ENCODE peak calls at places on chromosomes 2 and 18, in four cellular contexts. F is HCT116, J is K562, I is Panc1. B is an unnamed sample.

GRCh38 chr2:27703638-27704341 is 40.1 kb downstream of the SLC4A1AP start:
- DNase-seq in F (peak), J (peak), I (no peak), B (peak)

GRCh38 chr2:174634130-174635014 is 36.8 kb upstream of the WIPF1 start:
- DNase-seq in F (no peak), J (peak), I (no peak), B (no peak)

GRCh38 chr2:128301501-128301966 is 17.1 kb downstream of the HS6ST1 start:
- DNase-seq in F (no peak), J (no peak), I (no peak), B (no peak)

GRCh38 chr2:220736778-220737177 is 835.3 kb downstream of the EPHA4 start:
- DNase-seq in F (peak), J (no peak), I (no peak), B (no peak)

GRCh38 chr2:16120591-16120990 is 180.2 kb downstream of the MYCN start:
- DNase-seq in F (no peak), J (no peak), I (no peak), B (no peak)

GRCh38 chr18:24180048-24180447 is 41.2 kb downstream of the CABYR start:
- DNase-seq in F (no peak), J (no peak), I (no peak), B (no peak)

GRCh38 chr2:38619458-38620164 is 16.9 kb upstream of the HNRNPLL start:
- DNase-seq in F (no peak), J (no peak), I (no peak), B (no peak)

GRCh38 chr2:39033980-39034379 is 86.9 kb downstream of the SOS1 start:
- DNase-seq in F (no peak), J (no peak), I (no peak), B (no peak)

GRCh38 chr2:235847576-235847975 is 320.6 kb downstream of the GBX2 start:
- DNase-seq in F (no peak), J (no peak), I (no peak), B (no peak)

GRCh38 chr2:27024812-27025211 is 8.0 kb upstream of the TMEM214 start:
- DNase-seq in F (no peak), J (no peak), I (no peak), B (no peak)

GRCh38 chr2:190205643-190206042 is 114.0 kb downstream of the HIBCH start:
- DNase-seq in F (no peak), J (no peak), I (no peak), B (no peak)

GRCh38 chr2:102841107-102841840 is 79.4 kb downstream of the TMEM182 start:
- DNase-seq in F (peak), J (peak), I (peak), B (peak)

GRCh38 chr2:120741514-120742448 is 6.1 kb downstream of the GLI2 start:
- DNase-seq in F (no peak), J (no peak), I (no peak), B (no peak)

GRCh38 chr2:46798041-46798440 is 117.6 kb downstream of the MCFD2 start:
- DNase-seq in F (no peak), J (peak), I (no peak), B (no peak)

GRCh38 chr18:78213365-78213994 is 766.1 kb upstream of the SALL3 start:
- DNase-seq in F (no peak), J (no peak), I (no peak), B (no peak)

GRCh38 chr2:64787698-64788097 is 134.0 kb upstream of the SERTAD2 start:
- DNase-seq in F (no peak), J (no peak), I (no peak), B (no peak)

DNA sequence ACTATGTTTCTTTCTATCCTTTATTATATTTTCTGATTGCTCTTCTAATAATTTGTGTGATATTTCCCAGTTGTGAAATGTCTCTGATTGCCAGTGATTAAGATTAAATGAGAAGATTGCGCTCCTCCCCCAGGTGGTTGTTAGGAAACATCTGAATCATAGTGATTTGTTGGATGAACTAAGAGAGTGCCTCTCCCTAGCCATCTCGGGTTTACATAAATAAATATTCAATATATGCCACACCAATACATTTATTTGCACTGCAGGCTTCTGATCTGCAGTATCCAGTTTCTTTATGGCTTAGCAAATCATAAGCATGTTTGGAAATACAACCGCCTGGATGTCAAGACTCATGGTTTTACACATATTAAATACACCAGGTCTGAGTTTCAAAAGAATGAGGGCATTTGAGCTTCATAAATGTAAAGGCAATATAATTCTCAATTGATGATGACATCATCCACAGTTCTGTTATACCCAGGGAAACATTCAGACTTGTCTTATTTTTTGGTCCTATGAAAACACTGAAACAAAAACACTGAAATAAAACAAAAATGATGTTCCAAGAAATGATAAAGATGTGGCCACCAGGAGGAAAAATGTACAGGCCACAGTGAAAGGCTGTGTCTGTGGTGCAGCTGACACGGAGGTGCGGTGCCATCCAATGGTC is 826.7 kb upstream of the ACVR2A start:
- DNase-seq in F (no peak), J (no peak), I (no peak), B (no peak)
- TF ChIP-seq TCF7L2 in F (no peak), J (no peak), I (no peak), B (no peak)

DNA sequence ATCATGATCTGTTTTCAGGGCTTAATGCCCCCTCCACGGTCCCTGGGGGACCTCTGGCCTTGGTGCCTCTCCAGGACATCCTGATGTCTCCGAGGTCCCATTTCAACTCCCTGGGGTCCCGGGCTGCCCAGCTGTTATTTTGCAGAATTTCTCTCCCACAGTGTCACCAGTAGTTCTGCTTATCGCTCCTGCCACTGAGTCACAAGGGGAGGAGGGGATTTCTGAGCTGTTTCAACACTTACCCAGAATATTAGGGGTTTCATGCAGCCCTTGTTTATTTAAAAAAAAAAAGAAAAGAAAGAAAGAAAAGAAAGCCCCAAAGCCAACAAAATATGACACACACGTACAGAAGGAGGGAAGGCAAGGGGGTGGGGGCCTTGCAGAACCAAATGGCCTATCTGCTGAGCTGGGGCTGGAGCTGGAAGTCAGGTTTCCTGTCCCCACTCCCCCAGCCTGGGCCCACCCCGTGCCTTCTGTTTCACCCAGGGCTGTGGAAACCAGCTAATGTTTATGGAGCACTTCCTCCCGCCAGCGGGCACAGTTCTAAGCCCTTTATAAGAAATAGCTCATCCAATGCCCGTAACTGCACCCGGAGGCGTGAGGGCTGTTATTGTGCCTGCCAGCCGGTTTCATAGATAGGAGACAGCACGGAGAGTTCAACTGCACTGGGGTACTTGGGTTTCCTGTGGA is 8.4 kb upstream of the ARID5A start:
- DNase-seq in F (no peak), J (no peak), I (no peak), B (no peak)
- TF ChIP-seq TCF7L2 in F (no peak), J (no peak), I (no peak), B (no peak)

GRCh38 chr2:241373449-241373848 is 17.4 kb downstream of the FARP2 start:
- DNase-seq in F (no peak), J (no peak), I (no peak), B (no peak)
- TF ChIP-seq TCF7L2 in F (no peak), J (no peak), I (no peak), B (no peak)

GRCh38 chr2:11617984-11618707 is 51.8 kb downstream of the NTSR2 start:
- DNase-seq in F (no peak), J (no peak), I (no peak), B (no peak)

GRCh38 chr2:11618708-11619062 is 51.3 kb downstream of the NTSR2 start:
- DNase-seq in F (no peak), J (no peak), I (no peak), B (no peak)

GRCh38 chr2:11624893-11625292 is 45.1 kb downstream of the NTSR2 start:
- DNase-seq in F (no peak), J (no peak), I (no peak), B (no peak)

GRCh38 chr2:11622611-11623010 is 47.4 kb downstream of the NTSR2 start:
- DNase-seq in F (no peak), J (no peak), I (no peak), B (no peak)

DNA sequence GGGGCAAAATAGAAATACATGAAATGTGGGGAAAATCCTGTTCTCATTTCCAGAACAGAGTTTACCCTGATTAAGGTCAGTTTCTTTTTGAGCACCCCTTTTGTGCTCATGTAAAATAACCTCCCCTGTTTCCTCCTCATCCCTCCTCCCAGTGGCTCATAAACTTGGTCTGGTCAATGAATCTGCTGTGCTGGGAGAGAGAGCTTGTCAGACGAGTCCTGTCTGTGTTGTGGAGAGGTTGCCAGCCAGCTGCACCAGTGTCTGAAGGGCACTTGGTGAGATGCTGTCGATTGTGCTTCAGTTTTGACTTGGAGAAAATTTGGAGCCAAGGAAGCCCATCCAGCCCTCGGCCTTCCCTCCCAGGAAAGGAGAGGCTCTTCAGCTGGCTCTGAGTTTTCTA is 48.5 kb downstream of the NTSR2 start:
- DNase-seq in F (no peak), J (no peak), I (no peak), B (no peak)
- TF ChIP-seq TCF7L2 in F (no peak), J (no peak), I (no peak), B (no peak)

DNA sequence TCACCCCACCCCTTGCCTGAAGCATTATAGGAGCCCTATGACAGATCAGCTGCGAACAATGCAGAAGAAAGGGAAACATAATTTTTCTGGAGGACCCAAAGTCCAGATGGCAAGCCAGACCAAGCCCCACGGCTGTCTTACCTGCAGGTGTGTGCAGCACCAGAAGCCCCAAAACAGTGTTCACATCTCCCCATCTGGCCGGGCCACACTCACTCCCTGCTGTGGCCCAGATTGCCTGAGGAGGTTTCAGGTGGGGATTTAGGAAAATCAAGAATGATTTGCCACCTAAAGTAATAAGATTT is 11.7 kb upstream of the STK17B start:
- DNase-seq in F (no peak), J (no peak), I (no peak), B (no peak)
- TF ChIP-seq TCF7L2 in F (no peak), J (no peak), I (no peak), B (no peak)

DNA sequence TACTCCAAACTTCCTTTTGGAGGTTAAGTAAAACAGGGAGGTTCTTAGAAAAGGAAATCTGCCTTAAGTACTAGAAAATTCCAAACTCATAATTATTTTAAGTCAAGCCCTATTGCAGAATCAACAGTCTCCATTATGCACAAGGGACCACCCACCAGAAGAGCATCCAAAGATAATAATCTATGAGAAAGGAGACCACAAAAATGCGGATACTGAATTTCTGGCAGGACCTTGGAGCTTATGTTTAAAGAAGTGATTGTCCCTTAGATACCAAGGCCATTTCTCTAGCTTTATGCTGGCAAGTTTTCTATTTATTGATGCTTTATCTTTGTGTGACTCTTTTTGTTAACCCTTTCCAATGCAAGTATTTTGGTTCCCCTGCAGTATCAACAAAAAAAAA is 404.0 kb upstream of the MMADHC start:
- DNase-seq in F (no peak), J (no peak), I (no peak), B (peak)
- TF ChIP-seq TCF7L2 in F (no peak), J (no peak), I (no peak), B (no peak)

DNA sequence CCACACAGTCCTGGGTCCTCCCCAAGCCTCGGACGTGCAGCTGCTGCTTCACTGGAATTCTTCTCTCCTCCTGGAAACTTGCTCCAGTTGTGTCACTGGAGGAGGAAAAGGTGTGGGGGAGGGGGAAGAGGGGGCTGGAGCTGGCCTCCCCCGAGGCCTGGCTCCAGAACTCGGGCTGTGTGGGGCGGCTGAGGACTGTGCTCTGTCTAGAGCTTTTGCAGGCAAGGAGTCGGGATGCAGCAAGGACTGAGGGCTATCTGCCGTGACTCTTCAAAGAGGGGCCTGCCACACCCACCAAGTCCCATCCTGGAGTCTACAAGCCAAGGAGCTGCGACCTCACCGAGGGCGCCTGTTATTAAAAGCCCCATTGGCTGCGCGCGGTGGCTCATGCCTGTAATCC is 44.1 kb downstream of the GPC1 start:
- DNase-seq in F (no peak), J (no peak), I (no peak), B (no peak)
- TF ChIP-seq TCF7L2 in F (no peak), J (no peak), I (no peak), B (no peak)

GRCh38 chr2:97708608-97709007 is 4.8 kb upstream of the ZAP70 start:
- DNase-seq in F (no peak), J (peak), I (no peak), B (no peak)
- TF ChIP-seq TCF7L2 in F (no peak), J (no peak), I (no peak), B (no peak)

GRCh38 chr2:234633581-234634230 is 136.8 kb upstream of the ARL4C start:
- DNase-seq in F (no peak), J (no peak), I (no peak), B (no peak)

GRCh38 chr2:234631896-234632514 is 135.1 kb upstream of the ARL4C start:
- DNase-seq in F (no peak), J (no peak), I (no peak), B (no peak)

GRCh38 chr2:234630676-234631350 is 133.9 kb upstream of the ARL4C start:
- DNase-seq in F (no peak), J (no peak), I (no peak), B (no peak)

GRCh38 chr2:234632527-234633391 is 135.9 kb upstream of the ARL4C start:
- DNase-seq in F (no peak), J (no peak), I (no peak), B (no peak)

DNA sequence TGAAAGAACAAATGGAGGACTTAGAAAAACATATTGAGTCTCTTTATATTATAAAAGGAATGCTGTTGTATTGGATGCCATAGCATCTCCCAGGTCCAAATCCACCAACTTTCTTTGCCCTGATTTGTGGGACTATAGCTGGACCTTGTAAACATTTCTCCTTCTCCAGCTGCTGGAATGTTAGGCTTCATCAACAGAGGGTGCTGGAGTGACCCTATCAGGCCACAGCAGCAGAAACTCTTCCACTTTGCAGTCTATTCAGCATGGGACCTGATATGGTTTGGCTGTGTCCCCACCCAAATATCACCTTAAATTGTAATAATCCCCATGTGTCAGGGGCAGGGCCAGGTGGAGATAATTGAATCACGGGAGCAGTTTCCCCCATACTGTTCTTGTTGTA is 138.4 kb upstream of the ARL4C start:
- DNase-seq in F (no peak), J (no peak), I (no peak), B (peak)
- TF ChIP-seq TCF7L2 in F (no peak), J (no peak), I (no peak), B (no peak)

B was measured in HepG2.